ENCODE peak calls at places on chromosomes 7 and 10, in five cellular contexts. M is heart right ventricle, S is kidney, R is GM23248, E is HCT116. U is an unnamed sample.

GRCh38 chr7:138608292-138608691 is 92.9 kb downstream of the SVOPL start:
- DNase-seq in M (no peak), S (no peak), E (no peak), R (peak; percentile 60), U (no peak)

GRCh38 chr10:69883256-69883655 is 81.5 kb downstream of the COL13A1 start:
- DNase-seq in R (no peak), S (no peak), M (no peak), E (no peak), U (no peak)

GRCh38 chr10:112335866-112336265 is 38.0 kb upstream of the ACSL5 start:
- DNase-seq in S (no peak), R (peak; percentile 32), M (no peak), E (no peak), U (no peak)

GRCh38 chr7:36277247-36277542 is 112.5 kb upstream of the ANLN start:
- DNase-seq in M (no peak), R (no peak), S (no peak), E (no peak), U (no peak)

GRCh38 chr10:104589871-104590270 is 51.2 kb upstream of the SORCS3 start:
- DNase-seq in R (peak; percentile 86), M (no peak), S (no peak), E (peak; percentile 13), U (no peak)

GRCh38 chr10:116763440-116763839 is 21.1 kb upstream of the HSPA12A start:
- DNase-seq in M (no peak), R (no peak), S (no peak), E (no peak), U (peak; percentile 12)

GRCh38 chr10:57338823-57339558 is 928.7 kb downstream of the IPMK start:
- DNase-seq in S (peak; percentile 6), R (peak; percentile 60), E (no peak), M (no peak), U (no peak)

GRCh38 chr10:131452926-131453771 is 141.6 kb upstream of the TCERG1L start:
- DNase-seq in E (no peak), R (no peak), S (peak; percentile 85), M (peak; percentile 11), U (peak; percentile 63)

GRCh38 chr7:24825931-24826661 is 68.8 kb upstream of the GSDME start:
- DNase-seq in M (no peak), S (no peak), R (peak; percentile 78), E (peak; percentile 93), U (no peak)

GRCh38 chr10:97321807-97322195 is 2.7 kb downstream of the FRAT1 start:
- DNase-seq in M (no peak), E (no peak), S (no peak), R (no peak), U (no peak)

GRCh38 chr10:29254123-29255046 is 34.5 kb upstream of the LYZL1 start:
- DNase-seq in R (no peak), M (no peak), S (peak; percentile 89), E (no peak), U (no peak)

GRCh38 chr10:130631139-130631864 is 495.1 kb downstream of the GLRX3 start:
- DNase-seq in R (no peak), M (no peak), E (no peak), S (no peak), U (no peak)

GRCh38 chr7:57868771-57869483 is 418.9 kb downstream of the ZNF716 start:
- DNase-seq in E (no peak), M (no peak), R (peak; percentile 52), S (peak; percentile 46), U (no peak)

GRCh38 chr7:137196665-137197064 is 146.9 kb downstream of the PTN start:
- DNase-seq in M (no peak), E (no peak), R (no peak), S (no peak), U (no peak)

GRCh38 chr10:108735380-108735779 is 1187.9 kb downstream of the XPNPEP1 start:
- DNase-seq in M (no peak), R (peak; percentile 68), S (no peak), E (no peak), U (no peak)

GRCh38 chr7:90229728-90230127 is 15.2 kb upstream of the CFAP69 start:
- DNase-seq in M (no peak), R (no peak), S (no peak), E (no peak), U (no peak)

GRCh38 chr10:95906675-95907453 is 911 bp upstream of the CC2D2B start:
- DNase-seq in S (no peak), E (peak; percentile 18), R (peak; percentile 84), M (peak; percentile 31), U (no peak)

GRCh38 chr10:110632591-110633215 is 11.4 kb upstream of the RBM20 start:
- DNase-seq in R (peak; percentile 34), E (no peak), M (no peak), S (no peak), U (no peak)

GRCh38 chr10:88687853-88688467 is 18.1 kb upstream of the LIPK start:
- DNase-seq in S (no peak), R (peak; percentile 54), M (no peak), E (peak; percentile 32), U (no peak)

GRCh38 chr10:11927746-11928145 is 104.6 kb downstream of the PROSER2 start:
- DNase-seq in R (no peak), E (no peak), M (no peak), S (no peak), U (no peak)

GRCh38 chr7:17298840-17299476 is 506 bp downstream of the AHR start:
- DNase-seq in M (peak; percentile 45), E (no peak), S (peak; percentile 87), R (peak; percentile 73), U (peak; percentile 85)

GRCh38 chr7:87110778-87111177 is 41.5 kb upstream of the DMTF1 start:
- DNase-seq in S (no peak), R (peak; percentile 62), E (no peak), M (no peak), U (no peak)

GRCh38 chr10:86862786-86863185 is 94.6 kb downstream of the MMRN2 start:
- DNase-seq in E (no peak), R (no peak), M (no peak), S (no peak), U (no peak)

GRCh38 chr10:86870679-86871078 is 86.7 kb downstream of the MMRN2 start:
- DNase-seq in M (no peak), S (no peak), R (no peak), E (no peak), U (no peak)

GRCh38 chr10:86868353-86868752 is 89.1 kb downstream of the MMRN2 start:
- DNase-seq in M (peak; percentile 65), E (no peak), S (peak; percentile 78), R (no peak), U (no peak)

GRCh38 chr10:86863443-86863842 is 94.0 kb downstream of the MMRN2 start:
- DNase-seq in R (no peak), S (no peak), M (peak; percentile 26), E (no peak), U (no peak)

GRCh38 chr10:86867149-86867548 is 90.3 kb downstream of the MMRN2 start:
- DNase-seq in S (no peak), R (no peak), M (no peak), E (no peak), U (no peak)
- H3K4me1 ChIP-seq in S (peaks cover 5% of the 10 kb centered on the region), R (no peaks in the 10 kb centered on the region), M (peaks cover 24% of the 10 kb centered on the region), E (no peaks in the 10 kb centered on the region), U (peaks cover 19% of the 10 kb centered on the region)

GRCh38 chr7:101933028-101933427 is 115.6 kb downstream of the CUX1 start:
- DNase-seq in R (no peak), S (no peak), M (no peak), E (no peak), U (no peak)
- H3K27ac ChIP-seq in R (no peak overlapping the region), S (no peak overlapping the region), M (no peak overlapping the region), E (no peak overlapping the region), U (no peak overlapping the region)

GRCh38 chr7:158367634-158367982 is 220.0 kb downstream of the PTPRN2 start:
- DNase-seq in R (no peak), E (no peak), S (no peak), M (no peak), U (no peak)

GRCh38 chr7:158369290-158369689 is 218.3 kb downstream of the PTPRN2 start:
- DNase-seq in R (no peak), S (no peak), E (no peak), M (no peak), U (peak; percentile 12)

GRCh38 chr7:158369866-158370265 is 217.8 kb downstream of the PTPRN2 start:
- DNase-seq in S (no peak), E (no peak), M (no peak), R (no peak), U (no peak)

GRCh38 chr7:158366916-158367633 is 220.5 kb downstream of the PTPRN2 start:
- DNase-seq in M (no peak), S (no peak), E (no peak), R (no peak), U (peak; percentile 22)

DNA sequence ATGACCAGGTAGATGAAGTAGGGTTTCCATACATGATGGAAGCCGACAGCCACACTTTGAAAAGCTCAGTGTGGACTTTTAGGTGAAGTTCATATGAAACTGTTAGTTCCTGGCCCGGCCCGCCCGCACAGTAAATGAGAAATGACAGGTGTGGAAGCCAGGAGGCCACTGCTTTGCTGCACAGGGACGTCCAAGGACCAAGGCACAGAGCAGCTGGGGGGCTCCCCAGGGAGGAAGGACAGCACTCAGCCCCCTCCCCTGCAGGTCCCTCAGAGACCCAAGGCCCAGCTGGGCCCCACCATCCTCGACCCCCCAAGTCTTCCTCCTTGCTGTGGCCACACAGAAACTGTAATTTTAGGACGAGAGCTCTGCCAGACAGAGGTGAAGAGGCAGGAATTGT is 219.2 kb downstream of the PTPRN2 start:
- DNase-seq in S (no peak), R (no peak), E (no peak), M (no peak), U (peak; percentile 40)
- H3K9me3 ChIP-seq in S (no peaks in the 10 kb centered on the region), R (no peaks in the 10 kb centered on the region), E (no peaks in the 10 kb centered on the region), M (no peaks in the 10 kb centered on the region), U (no peaks in the 10 kb centered on the region)

GRCh38 chr10:17213646-17214349 is 12.3 kb upstream of the TRDMT1 start:
- DNase-seq in M (no peak), S (no peak), R (peak; percentile 69), E (no peak), U (no peak)
- H3K4me1 ChIP-seq in M (peaks cover 65% of the 10 kb centered on the region), S (no peaks in the 10 kb centered on the region), R (peaks cover 77% of the 10 kb centered on the region), E (peaks cover 35% of the 10 kb centered on the region), U (peaks cover 24% of the 10 kb centered on the region)

GRCh38 chr7:113144839-113145238 is 26.5 kb upstream of the SMIM30 start:
- DNase-seq in R (no peak), S (no peak), M (no peak), E (no peak), U (no peak)
- H3K27ac ChIP-seq in R (no peak overlapping the region), S (no peak overlapping the region), M (no peak overlapping the region), E (no peak overlapping the region), U (no peak overlapping the region)

DNA sequence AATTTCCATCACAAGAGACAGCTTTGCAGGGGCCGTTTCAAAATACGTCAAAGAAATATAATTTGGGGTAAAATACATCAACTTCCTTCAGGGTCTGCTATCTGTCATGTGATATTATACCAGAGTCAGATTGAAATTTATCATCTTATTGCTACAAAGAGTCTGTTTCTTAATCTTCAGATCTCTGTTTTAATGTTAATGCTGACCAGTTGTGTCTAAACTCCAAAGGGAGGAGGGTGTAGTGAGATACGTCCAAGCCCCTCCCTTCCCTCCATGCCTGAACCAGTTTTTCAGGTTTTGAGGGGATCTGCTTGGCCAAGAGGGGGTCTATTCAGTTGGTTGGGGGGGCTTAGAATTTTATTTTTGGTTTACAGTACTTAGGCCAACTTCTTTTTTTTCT is 891.6 kb downstream of the GRM8 start:
- DNase-seq in R (no peak), E (no peak), M (no peak), S (no peak), U (no peak)
- H3K9me3 ChIP-seq in R (no peaks in the 10 kb centered on the region), E (no peaks in the 10 kb centered on the region), M (no peaks in the 10 kb centered on the region), S (no peaks in the 10 kb centered on the region), U (no peaks in the 10 kb centered on the region)

U was measured in upper lobe of right lung.